ENCODE peak calls at places on chromosome 16, in ten cellular contexts. Y, H, N, K, Q, X, J, I, Z and B are unnamed samples. For H3K4me1, the result is how much of the 10 kb centered on the place peaks cover.

GRCh38 chr16:11258553-11259287 is 2.7 kb upstream of the SOCS1 start:
- DNase-seq in H (peak), I (peak), N (no peak), Y (no peak), Z (peak), X (peak), J (no peak), Q (peak), K (peak), B (no peak)

GRCh38 chr16:58070585-58070984 is 45.0 kb downstream of the MMP15 start:
- DNase-seq in Q (no peak), H (no peak), X (no peak), J (no peak), Z (no peak), N (no peak), K (no peak), Y (no peak), I (no peak), B (no peak)

GRCh38 chr16:54934536-54935410 is 4.1 kb downstream of the IRX5 start:
- DNase-seq in Q (no peak), J (peak), Y (no peak), H (no peak), N (no peak), Z (no peak), I (no peak), K (no peak), X (peak), B (no peak)

GRCh38 chr16:54273566-54273965 is 13.0 kb downstream of the IRX3 start:
- DNase-seq in Z (no peak), X (no peak), I (no peak), H (no peak), J (no peak), Q (no peak), Y (no peak), N (no peak), K (no peak), B (no peak)

GRCh38 chr16:84607694-84608093 is 10.2 kb downstream of the COTL1 start:
- DNase-seq in I (no peak), X (no peak), Y (no peak), N (no peak), Q (peak), H (no peak), Z (no peak), K (no peak), J (no peak), B (no peak)

GRCh38 chr16:74309789-74310781 is 13.5 kb downstream of the PSMD7 start:
- DNase-seq in X (no peak), J (peak), Z (peak), H (peak), K (no peak), Y (peak), N (no peak), I (no peak), Q (peak), B (peak)

GRCh38 chr16:56389554-56389953 is 35.8 kb downstream of the AMFR start:
- DNase-seq in Z (no peak), Q (no peak), N (no peak), K (no peak), Y (peak), H (no peak), I (no peak), X (no peak), J (peak), B (no peak)

GRCh38 chr16:57186630-57187507 is 740 bp downstream of the RSPRY1 start:
- DNase-seq in J (no peak), H (peak), I (no peak), X (no peak), Q (peak), K (peak), Z (peak), Y (peak), N (no peak), B (no peak)

GRCh38 chr16:20410153-20410723 is 904 bp downstream of the ACSM5 start:
- DNase-seq in X (no peak), Y (no peak), N (no peak), I (no peak), Z (no peak), H (no peak), J (no peak), Q (no peak), K (no peak), B (no peak)

GRCh38 chr16:29192329-29193247 is 207.7 kb downstream of the LAT start:
- DNase-seq in H (no peak), X (peak), Y (no peak), N (no peak), Q (no peak), I (peak), J (no peak), K (no peak), Z (no peak), B (no peak)

GRCh38 chr16:31005350-31006085 is 4.9 kb downstream of the STX1B start:
- DNase-seq in I (no peak), Y (no peak), H (no peak), J (no peak), X (peak), K (no peak), Q (no peak), N (no peak), Z (no peak), B (no peak)

GRCh38 chr16:81392011-81392410 is 52.6 kb upstream of the CMIP start:
- DNase-seq in J (no peak), H (no peak), N (no peak), Y (no peak), Q (no peak), X (no peak), K (no peak), I (no peak), Z (no peak), B (no peak)

GRCh38 chr16:52404546-52404945 is 142.4 kb downstream of the TOX3 start:
- DNase-seq in K (no peak), I (no peak), H (no peak), Z (no peak), Y (no peak), X (no peak), N (no peak), Q (no peak), J (no peak), B (peak)

GRCh38 chr16:74695450-74696422 is 4.9 kb downstream of the MLKL start:
- DNase-seq in X (peak), Z (peak), Y (peak), J (peak), I (peak), K (peak), Q (peak), H (peak), N (peak), B (peak)

GRCh38 chr16:78443300-78443604 is 343.8 kb downstream of the WWOX start:
- DNase-seq in K (no peak), H (no peak), Z (no peak), I (no peak), N (no peak), X (no peak), J (no peak), Y (no peak), Q (no peak), B (no peak)

GRCh38 chr16:1770328-1771071 is 843 bp downstream of the NME3 start:
- DNase-seq in N (no peak), H (peak), Y (peak), Q (peak), X (peak), I (no peak), J (peak), Z (no peak), K (peak), B (peak)

GRCh38 chr16:71917900-71918299 is 22.6 kb downstream of the IST1 start:
- DNase-seq in Z (no peak), J (peak), H (no peak), K (no peak), Y (no peak), N (no peak), X (no peak), Q (no peak), I (no peak), B (no peak)

GRCh38 chr16:54780266-54780665 is 150.4 kb upstream of the IRX5 start:
- DNase-seq in Z (no peak), K (no peak), H (no peak), X (no peak), J (no peak), Y (no peak), N (no peak), Q (no peak), I (no peak), B (no peak)

DNA sequence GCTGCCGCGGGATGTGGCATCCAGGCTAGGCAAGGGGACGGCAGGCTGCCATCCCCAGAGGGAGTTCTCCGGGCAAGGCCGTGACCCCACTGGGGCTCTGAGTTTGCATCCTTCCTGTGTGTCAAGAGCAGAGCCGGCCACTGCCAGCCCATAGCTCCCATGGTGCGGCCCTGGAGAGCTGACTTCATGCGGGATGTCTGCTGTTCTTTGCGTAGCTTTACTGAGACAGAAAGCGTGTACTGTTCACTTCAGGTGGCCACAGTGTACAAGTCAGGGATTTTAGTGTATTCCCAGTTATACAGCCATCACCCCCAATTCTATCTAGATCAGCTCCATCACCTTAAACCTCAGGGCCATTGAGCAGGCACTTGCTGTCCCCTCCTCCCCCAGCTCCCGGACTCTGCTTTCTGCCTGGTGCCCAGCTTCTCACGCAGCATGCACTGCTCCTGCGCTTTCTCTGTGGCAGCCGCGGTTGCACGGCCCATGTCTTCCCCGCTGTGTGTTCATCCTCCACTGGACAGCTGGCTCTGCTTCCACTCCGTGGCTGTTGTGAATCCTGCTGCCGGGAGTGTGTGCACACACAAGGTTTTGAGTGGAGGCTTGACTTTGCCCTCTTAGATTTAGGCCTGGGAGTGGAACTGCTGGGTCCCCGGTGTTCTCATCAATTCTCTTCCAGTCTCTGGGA is 71.2 kb downstream of the KLHDC4 start:
- DNase-seq in H (no peak), Q (no peak), Z (no peak), Y (no peak), J (no peak), X (no peak), I (no peak), N (no peak), K (no peak), B (no peak)
- H3K4me1 ChIP-seq in H (under half), Q (under half), Z (under half), Y (under half), J (under half), X (under half), I (under half), N (under half), K (under half), B (under half)

GRCh38 chr16:49834496-49835009 is 21.4 kb downstream of the ZNF423 start:
- DNase-seq in H (peak), Z (no peak), N (no peak), Q (peak), I (no peak), J (no peak), Y (no peak), K (peak), X (peak), B (peak)

GRCh38 chr16:49836668-49837067 is 19.2 kb downstream of the ZNF423 start:
- DNase-seq in N (no peak), Q (no peak), J (no peak), X (no peak), K (no peak), H (no peak), Y (no peak), Z (no peak), I (no peak), B (no peak)

GRCh38 chr16:49836218-49836617 is 19.7 kb downstream of the ZNF423 start:
- DNase-seq in Q (no peak), K (no peak), X (no peak), N (no peak), H (no peak), I (no peak), Y (no peak), Z (no peak), J (no peak), B (no peak)

GRCh38 chr16:49833796-49834195 is 22.1 kb downstream of the ZNF423 start:
- DNase-seq in Z (no peak), N (no peak), X (peak), I (no peak), Q (no peak), K (no peak), H (no peak), J (no peak), Y (no peak), B (no peak)

DNA sequence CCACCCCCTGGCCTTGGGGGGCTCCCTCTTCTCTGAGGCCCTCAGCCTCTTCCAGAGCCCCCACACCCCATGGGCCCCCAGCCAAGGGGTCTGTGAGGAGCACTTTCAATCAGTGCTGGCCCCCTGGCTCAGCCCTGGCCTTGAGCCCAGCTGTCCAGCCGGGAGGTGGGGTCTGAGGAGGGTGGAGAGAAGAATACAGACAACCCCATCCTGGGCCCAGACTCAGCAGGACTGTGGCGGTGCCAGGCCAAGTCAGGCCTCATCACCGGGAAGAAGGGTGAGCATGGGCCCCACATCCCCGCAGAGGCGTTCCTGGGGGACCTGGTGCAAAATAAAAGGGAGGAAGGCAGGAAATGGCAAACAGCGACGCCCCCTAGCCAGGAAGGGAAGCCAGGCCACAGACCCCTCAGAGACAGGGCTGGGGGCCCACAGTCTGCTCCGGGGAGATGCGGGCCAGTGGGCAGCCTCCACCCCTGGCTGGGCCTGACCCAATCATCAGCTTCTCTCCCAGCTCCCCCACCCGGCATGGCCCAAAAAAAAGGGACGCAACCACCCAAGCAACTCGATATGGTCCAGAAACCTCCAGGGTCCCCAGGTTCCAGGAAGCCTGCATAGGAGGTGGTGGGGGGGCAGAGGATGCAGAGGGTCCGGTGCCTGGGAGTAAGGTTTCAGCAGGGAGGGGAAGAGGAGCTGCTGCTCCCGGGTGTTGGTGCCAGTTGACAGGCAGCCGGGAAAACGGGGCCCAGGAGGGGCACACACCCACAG is 20.6 kb downstream of the ZNF423 start:
- DNase-seq in I (no peak), X (peak), N (no peak), Y (no peak), K (no peak), J (no peak), H (no peak), Z (no peak), Q (no peak), B (peak)
- H3K4me1 ChIP-seq in I (half or more), X (under half), N (half or more), Y (under half), K (under half), J (under half), H (under half), Z (under half), Q (under half), B (under half)

DNA sequence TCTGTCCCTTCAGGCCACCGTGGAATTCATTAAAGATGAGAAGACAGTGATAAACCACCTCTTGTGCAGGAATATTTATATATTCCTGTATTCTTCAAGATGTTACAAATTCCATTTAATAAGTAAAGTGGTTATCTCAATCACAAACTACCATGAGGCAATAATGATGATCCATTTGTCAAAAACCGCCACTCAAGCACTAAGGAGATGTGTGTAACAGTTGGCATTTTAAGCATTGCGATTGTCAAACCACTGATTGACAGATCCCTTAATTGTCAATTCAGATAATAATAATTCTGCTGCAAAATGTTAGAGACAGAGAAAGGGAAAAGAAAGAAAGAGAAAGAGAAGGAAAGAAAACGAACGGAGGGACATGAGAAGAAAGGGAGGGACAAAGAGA is 476.1 kb upstream of the RBFOX1 start:
- DNase-seq in Q (no peak), Z (no peak), K (no peak), N (no peak), H (no peak), Y (no peak), I (no peak), J (no peak), X (no peak), B (no peak)
- H3K4me1 ChIP-seq in Q (under half), Z (under half), K (under half), N (under half), H (under half), Y (under half), I (under half), J (under half), X (under half), B (under half)

GRCh38 chr16:19118938-19119431 is 5.2 kb downstream of the ITPRIPL2 start:
- DNase-seq in N (no peak), Q (no peak), X (no peak), J (peak), Z (no peak), H (no peak), Y (peak), I (no peak), K (no peak), B (no peak)

GRCh38 chr16:19114359-19115147 is 789 bp downstream of the ITPRIPL2 start:
- DNase-seq in Q (peak), N (no peak), J (peak), Y (peak), I (peak), H (peak), K (peak), Z (no peak), X (peak), B (peak)

GRCh38 chr16:19116711-19117449 is 3.1 kb downstream of the ITPRIPL2 start:
- DNase-seq in H (no peak), Z (no peak), N (no peak), I (no peak), Q (no peak), K (no peak), Y (peak), J (peak), X (no peak), B (no peak)

GRCh38 chr16:19113577-19114358 is at the start of gene ITPRIPL2:
- DNase-seq in Y (peak), Z (peak), Q (peak), K (peak), N (peak), I (peak), X (peak), J (peak), H (peak), B (peak)

GRCh38 chr16:19115148-19116021 is 1.6 kb downstream of the ITPRIPL2 start:
- DNase-seq in I (peak), N (no peak), Q (no peak), X (peak), H (no peak), Y (no peak), Z (no peak), J (no peak), K (peak), B (no peak)
- H3K4me1 ChIP-seq in I (half or more), N (under half), Q (under half), X (under half), H (half or more), Y (under half), Z (half or more), J (under half), K (half or more), B (under half)

GRCh38 chr16:82653550-82654511 is 27.1 kb downstream of the CDH13 start:
- DNase-seq in X (no peak), Y (no peak), J (peak), N (no peak), Q (no peak), I (no peak), H (no peak), Z (peak), K (peak), B (no peak)
- H3K4me1 ChIP-seq in X (under half), Y (under half), J (under half), N (under half), Q (under half), I (under half), H (under half), Z (under half), K (under half), B (under half)